ENCODE peak calls at places on chromosomes 12 and 14, in seven cellular contexts. G is left colon; B is CD8-positive, alpha-beta T cell; I is putamen; J is ELF-1; A is body of pancreas; N is neural progenitor cell. C is an unnamed sample.

GRCh38 chr12:106138646-106139421 is at the start of gene NUAK1:
- DNase-seq in G (peak; percentile 55), B (no peak), I (peak; percentile 86), J (peak; percentile 82), A (peak; percentile 68), N (peak; percentile 90), C (peak; percentile 87)

GRCh38 chr12:1932264-1932777 is 13.9 kb upstream of the CACNA2D4 start:
- DNase-seq in G (peak; percentile 76), B (no peak), I (peak; percentile 64), J (no peak), A (no peak), N (no peak), C (peak; percentile 90)

GRCh38 chr12:28158353-28158752 is 31.9 kb upstream of the CCDC91 start:
- DNase-seq in G (no peak), B (no peak), I (no peak), J (no peak), A (no peak), N (no peak), C (no peak)

GRCh38 chr12:19201653-19202052 is 72.1 kb downstream of the PLEKHA5 start:
- DNase-seq in G (no peak), B (no peak), I (no peak), J (no peak), A (no peak), N (no peak), C (no peak)

GRCh38 chr12:53196486-53196885 is 10.6 kb downstream of the ITGB7 start:
- DNase-seq in G (no peak), B (no peak), I (no peak), J (no peak), A (no peak), N (no peak), C (no peak)

GRCh38 chr12:124389537-124390441 is 94.9 kb downstream of the RFLNA start:
- DNase-seq in G (no peak), B (no peak), I (no peak), J (no peak), A (no peak), N (peak; percentile 59), C (no peak)

GRCh38 chr12:113680868-113681267 is 209.2 kb upstream of the LHX5 start:
- DNase-seq in G (no peak), B (no peak), I (no peak), J (no peak), A (no peak), N (no peak), C (no peak)

GRCh38 chr14:70744631-70745030 is 64.7 kb downstream of the MAP3K9 start:
- DNase-seq in G (no peak), B (no peak), I (no peak), J (no peak), A (no peak), N (peak; percentile 30), C (no peak)

GRCh38 chr14:39109893-39110715 is 4.0 kb upstream of the GEMIN2 start:
- DNase-seq in G (no peak), B (no peak), I (no peak), J (no peak), A (peak; percentile 60), N (no peak), C (no peak)

GRCh38 chr14:104293851-104294627 is 155.7 kb downstream of the KIF26A start:
- DNase-seq in G (peak; percentile 67), B (no peak), I (no peak), J (peak; percentile 40), A (no peak), N (peak; percentile 41), C (peak; percentile 14)

GRCh38 chr14:53444677-53445312 is 291.7 kb upstream of the DDHD1 start:
- DNase-seq in G (no peak), B (no peak), I (no peak), J (no peak), A (no peak), N (no peak), C (no peak)

GRCh38 chr12:116539905-116540482 is 19.2 kb upstream of the MAP1LC3B2 start:
- DNase-seq in G (peak; percentile 52), B (no peak), I (no peak), J (peak; percentile 82), A (peak; percentile 58), N (peak; percentile 93), C (peak; percentile 67)

GRCh38 chr14:67413806-67414769 is 2.1 kb upstream of the PLEK2 start:
- DNase-seq in G (no peak), B (no peak), I (no peak), J (peak; percentile 88), A (peak; percentile 40), N (no peak), C (no peak)

GRCh38 chr12:119340604-119341003 is 6.1 kb downstream of the CCDC60 start:
- DNase-seq in G (no peak), B (no peak), I (no peak), J (no peak), A (no peak), N (no peak), C (no peak)

GRCh38 chr12:28866715-28867503 is 282.2 kb upstream of the FAR2 start:
- DNase-seq in G (no peak), B (no peak), I (no peak), J (no peak), A (no peak), N (peak; percentile 11), C (no peak)

GRCh38 chr14:57526942-57527341 is 33.3 kb upstream of the CCDC198 start:
- DNase-seq in G (no peak), B (no peak), I (no peak), J (peak; percentile 43), A (no peak), N (peak; percentile 58), C (no peak)

GRCh38 chr12:85076688-85077430 is 40.7 kb downstream of the LRRIQ1 start:
- DNase-seq in G (no peak), B (no peak), I (peak; percentile 7), J (peak; percentile 13), A (peak; percentile 4), N (peak; percentile 77), C (no peak)

GRCh38 chr14:89304972-89305703 is 111.9 kb downstream of the FOXN3 start:
- DNase-seq in G (peak; percentile 32), B (no peak), I (no peak), J (no peak), A (peak; percentile 30), N (peak; percentile 14), C (peak; percentile 37)

C was measured in heart left ventricle.